ENCODE peak calls at places on chromosomes 6 and 20, in five cellular contexts. F is neural progenitor cell, M is fibroblast of pulmonary artery, W is heart right ventricle, H is MM.1S. S is an unnamed sample.

GRCh38 chr20:11906626-11907480 is 10.8 kb upstream of the BTBD3 start:
- DNase-seq in F (no peak), M (no peak), W (no peak), H (no peak), S (no peak)

GRCh38 chr6:125612400-125612846 is 137.0 kb upstream of the HEY2 start:
- DNase-seq in F (no peak), M (peak), W (no peak), H (no peak), S (no peak)

GRCh38 chr6:129966125-129966524 is 52.3 kb upstream of the L3MBTL3 start:
- DNase-seq in F (no peak), M (no peak), W (no peak), H (no peak), S (no peak)

GRCh38 chr6:130517444-130517931 is 151.7 kb downstream of the TMEM200A start:
- DNase-seq in F (no peak), M (no peak), W (no peak), H (peak), S (no peak)

GRCh38 chr20:23091741-23092408 is 5.8 kb upstream of the CD93 start:
- DNase-seq in F (no peak), M (no peak), W (no peak), H (no peak), S (no peak)

GRCh38 chr6:2812695-2813094 is 29.0 kb downstream of the SERPINB1 start:
- DNase-seq in F (no peak), M (no peak), W (no peak), H (no peak), S (no peak)

GRCh38 chr6:166389119-166389518 is 6.4 kb upstream of the MPC1 start:
- DNase-seq in F (no peak), M (no peak), W (no peak), H (no peak), S (no peak)

GRCh38 chr6:142810952-142811514 is 133.9 kb downstream of the HIVEP2 start:
- DNase-seq in F (no peak), M (no peak), W (no peak), H (no peak), S (no peak)

GRCh38 chr6:149026530-149026942 is 279.7 kb downstream of the UST start:
- DNase-seq in F (peak), M (peak), W (no peak), H (no peak), S (no peak)

GRCh38 chr20:24673678-24674570 is 204.5 kb downstream of the SYNDIG1 start:
- DNase-seq in F (no peak), M (peak), W (no peak), H (no peak), S (no peak)

GRCh38 chr6:113758725-113759576 is 98.2 kb upstream of the MARCKS start:
- DNase-seq in F (no peak), M (peak), W (no peak), H (no peak), S (no peak)

GRCh38 chr6:43077981-43078411 is 1.9 kb downstream of the PTK7 start:
- DNase-seq in F (peak), M (peak), W (no peak), H (no peak), S (no peak)

GRCh38 chr6:26329763-26330511 is 35.1 kb upstream of the BTN3A2 start:
- DNase-seq in F (peak), M (peak), W (no peak), H (no peak), S (no peak)

GRCh38 chr20:45308078-45308778 is at the start of gene MATN4:
- DNase-seq in F (no peak), M (no peak), W (peak), H (no peak), S (no peak)

GRCh38 chr6:42764883-42765653 is 16.8 kb upstream of the BICRAL start:
- DNase-seq in F (no peak), M (peak), W (no peak), H (no peak), S (no peak)

GRCh38 chr6:106525111-106525884 is 104.0 kb downstream of the RTN4IP1 start:
- DNase-seq in F (no peak), M (no peak), W (no peak), H (peak), S (peak)
- H3K4me3 ChIP-seq in F (no peak), M (no peak), W (no peak), H (peak), S (peak)

GRCh38 chr20:63520939-63521601 is 505 bp downstream of the PPDPF start:
- DNase-seq in F (peak), M (peak), W (peak), H (peak), S (no peak)
- TF ChIP-seq CTCF in F (peak), M (no peak), W (no peak), H (peak), S (no peak)

GRCh38 chr6:21997414-21998037 is 299.3 kb downstream of the PRL start:
- DNase-seq in F (no peak), M (peak), W (no peak), H (no peak), S (no peak)
- H3K4me3 ChIP-seq in F (no peak), M (no peak), W (no peak), H (no peak), S (no peak)

DNA sequence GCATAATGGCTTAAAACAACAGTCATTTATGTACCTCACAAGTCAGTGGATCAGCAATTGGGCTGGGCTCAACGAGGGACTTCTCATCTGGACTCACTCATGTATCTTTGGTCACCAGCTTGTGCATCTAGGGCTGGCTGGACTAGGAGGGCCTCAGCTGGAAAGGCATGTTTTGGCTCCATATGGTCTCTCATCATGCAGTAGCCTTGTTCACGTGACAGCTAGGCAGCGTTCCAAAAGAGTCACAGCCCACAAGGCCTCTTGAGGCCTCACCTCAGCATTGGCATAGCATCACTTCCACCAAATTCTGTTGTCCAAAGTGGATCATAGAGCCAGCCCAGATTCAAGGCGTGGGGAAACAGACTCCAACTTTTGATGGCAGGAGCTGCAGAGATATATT is 110.1 kb downstream of the MAFB start:
- DNase-seq in F (no peak), M (no peak), W (no peak), H (no peak), S (no peak)
- TF ChIP-seq CTCF in F (no peak), M (no peak), W (no peak), H (no peak), S (no peak)

GRCh38 chr6:150140236-150140969 is 2.4 kb upstream of the PPP1R14C start:
- DNase-seq in F (no peak), M (no peak), W (no peak), H (no peak), S (no peak)

GRCh38 chr6:150138638-150139037 is 4.2 kb upstream of the PPP1R14C start:
- DNase-seq in F (no peak), M (no peak), W (no peak), H (no peak), S (no peak)

GRCh38 chr6:150142657-150143501 is at the start of gene PPP1R14C:
- DNase-seq in F (peak), M (no peak), W (peak), H (no peak), S (no peak)

GRCh38 chr6:150142304-150142656 is 564 bp upstream of the PPP1R14C start:
- DNase-seq in F (peak), M (peak), W (no peak), H (no peak), S (no peak)

DNA sequence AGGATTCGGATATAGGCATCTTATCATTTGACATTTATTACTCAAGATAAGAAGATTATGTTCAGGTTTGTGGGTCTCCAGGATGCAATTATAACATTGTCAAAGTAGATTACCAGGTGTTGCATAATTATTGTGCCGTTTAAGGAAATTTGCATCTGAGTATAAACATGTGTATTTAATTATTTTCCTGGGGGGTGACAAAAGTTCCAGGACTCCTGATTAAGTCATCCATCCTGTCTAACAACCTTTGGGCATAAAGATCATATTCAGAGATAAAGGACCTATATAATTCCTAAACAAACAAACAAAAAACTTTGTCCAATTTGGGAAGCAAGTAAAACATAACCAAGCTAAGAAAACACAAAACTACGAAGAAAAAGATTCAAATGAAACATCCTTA is 3.3 kb upstream of the PPP1R14C start:
- DNase-seq in F (no peak), M (no peak), W (no peak), H (no peak), S (no peak)
- H3K4me3 ChIP-seq in F (no peak), M (no peak), W (no peak), H (no peak), S (no peak)

GRCh38 chr6:134229520-134229919 is 88.4 kb downstream of the SGK1 start:
- DNase-seq in F (no peak), M (no peak), W (no peak), H (no peak), S (no peak)

GRCh38 chr6:134235937-134236751 is 81.8 kb downstream of the SGK1 start:
- DNase-seq in F (no peak), M (peak), W (no peak), H (peak), S (peak)

GRCh38 chr6:134230940-134231339 is 87.0 kb downstream of the SGK1 start:
- DNase-seq in F (no peak), M (no peak), W (no peak), H (no peak), S (no peak)

GRCh38 chr6:134233180-134233579 is 84.7 kb downstream of the SGK1 start:
- DNase-seq in F (no peak), M (no peak), W (no peak), H (no peak), S (no peak)

GRCh38 chr6:134230087-134230717 is 87.7 kb downstream of the SGK1 start:
- DNase-seq in F (peak), M (no peak), W (peak), H (no peak), S (no peak)
- TF ChIP-seq CTCF in F (no peak), M (no peak), W (no peak), H (no peak), S (no peak)